ENCODE peak calls at places on chromosomes 3 and 15, in five cellular contexts. S is astrocyte, K is breast epithelium, N is body of pancreas, X is psoas muscle. C is an unnamed sample.

GRCh38 chr3:197597335-197597734 is 41.6 kb upstream of the BDH1 start:
- DNase-seq in K (no peak), X (no peak), S (no peak), N (no peak), C (no peak)

GRCh38 chr3:23826382-23827061 is 20.8 kb downstream of the UBE2E1 start:
- DNase-seq in N (peak), K (no peak), S (peak), X (no peak), C (no peak)

GRCh38 chr15:96468036-96468435 is 137.5 kb downstream of the NR2F2 start:
- DNase-seq in S (no peak), N (no peak), K (no peak), X (no peak), C (no peak)

GRCh38 chr3:187811580-187812250 is 66.4 kb upstream of the BCL6 start:
- DNase-seq in X (no peak), S (peak), N (no peak), K (no peak), C (peak)

GRCh38 chr3:190384241-190384863 is 3.6 kb upstream of the CLDN16 start:
- DNase-seq in N (peak), X (no peak), S (peak), K (no peak), C (peak)

GRCh38 chr3:150743508-150743907 is 19.5 kb downstream of the SIAH2 start:
- DNase-seq in X (no peak), N (no peak), K (no peak), S (peak), C (peak)

GRCh38 chr3:112512320-112512719 is 13.0 kb upstream of the BTLA start:
- DNase-seq in N (no peak), X (no peak), K (no peak), S (no peak), C (no peak)

GRCh38 chr3:126180477-126181397 is at the start of gene ALDH1L1:
- DNase-seq in X (peak), N (peak), S (peak), K (no peak), C (no peak)

GRCh38 chr3:172673210-172673679 is 37.6 kb downstream of the NCEH1 start:
- DNase-seq in N (peak), X (peak), K (no peak), S (peak), C (peak)

DNA sequence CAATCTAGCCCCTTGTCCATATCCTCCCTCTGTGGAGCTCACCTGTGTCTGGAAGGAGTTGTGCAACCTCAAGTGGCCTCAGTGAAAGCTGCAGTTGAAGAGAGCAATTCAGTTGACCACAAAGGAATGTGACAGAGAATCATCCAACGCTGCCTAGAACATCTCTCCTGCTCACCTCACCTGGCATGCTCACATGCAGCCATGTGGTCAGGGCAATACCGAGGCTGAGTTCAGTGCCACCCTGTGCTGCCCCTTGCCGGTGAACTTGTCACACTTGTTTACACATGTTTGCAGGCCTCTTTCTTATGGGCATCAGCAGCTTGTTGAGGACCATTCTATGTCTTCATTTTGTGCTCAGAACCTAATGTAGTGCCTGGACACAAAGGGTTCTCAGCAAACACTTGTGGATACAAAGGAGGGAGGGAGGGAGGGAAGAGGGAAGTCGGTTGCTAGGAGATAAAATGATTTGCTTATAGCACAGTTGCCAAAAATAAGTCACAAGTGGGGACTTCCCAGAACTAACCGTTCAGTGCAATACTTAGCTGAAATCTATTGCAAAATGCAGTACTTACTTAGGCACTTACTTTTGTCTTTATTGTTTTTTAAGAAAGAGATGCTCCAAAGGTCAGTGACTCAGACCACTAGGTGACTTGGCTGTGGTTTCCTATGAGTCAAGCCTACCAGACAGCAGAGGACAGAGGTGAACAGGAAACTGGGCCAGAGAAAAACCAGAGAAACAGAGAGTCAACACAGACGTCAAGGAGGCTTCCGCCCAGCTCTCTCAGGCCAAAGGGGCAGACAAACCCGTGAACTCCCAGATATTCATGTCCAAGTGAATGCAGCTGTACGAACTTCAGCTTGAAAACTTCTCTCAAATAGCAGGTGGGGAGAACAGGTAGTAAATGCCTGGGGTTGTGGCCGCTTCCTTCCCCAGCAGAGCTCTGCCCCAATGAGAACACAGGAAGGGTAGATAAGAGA is 227.8 kb upstream of the CTNNB1 start:
- DNase-seq in N (peak), X (peak), K (no peak), S (peak), C (peak)
- TF ChIP-seq CTCF in N (no peak), X (no peak), K (peak), S (no peak), C (no peak)

GRCh38 chr15:52337198-52337853 is 41.7 kb upstream of the MYO5C start:
- DNase-seq in S (peak), K (no peak), X (no peak), N (no peak), C (peak)

GRCh38 chr15:52334491-52335160 is 39.0 kb upstream of the MYO5C start:
- DNase-seq in N (no peak), K (no peak), X (no peak), S (no peak), C (peak)

GRCh38 chr15:52338891-52339290 is 43.3 kb upstream of the MYO5C start:
- DNase-seq in K (no peak), X (no peak), S (no peak), N (no peak), C (no peak)

GRCh38 chr15:52337961-52338535 is 42.4 kb upstream of the MYO5C start:
- DNase-seq in K (no peak), N (no peak), S (no peak), X (no peak), C (no peak)

DNA sequence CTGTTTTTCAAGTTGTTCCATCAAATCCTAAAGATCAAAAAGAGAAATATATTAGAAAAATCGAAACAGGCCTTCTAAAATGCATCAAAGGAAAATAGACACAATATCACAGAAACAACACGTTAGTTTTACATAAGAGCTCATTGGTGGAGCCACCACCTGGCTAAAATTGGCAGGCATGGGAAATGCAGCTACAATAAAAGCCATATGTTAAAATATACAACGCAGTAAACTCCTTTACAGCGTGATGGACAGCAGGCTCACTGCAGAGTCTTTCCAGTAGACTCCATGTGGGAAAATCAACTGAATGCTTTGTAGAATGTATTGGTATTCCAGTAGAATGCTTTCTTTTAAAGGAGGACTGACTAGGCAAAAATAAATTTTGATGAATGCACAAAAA is 40.9 kb upstream of the MYO5C start:
- DNase-seq in K (no peak), X (no peak), S (no peak), N (peak), C (no peak)
- TF ChIP-seq CTCF in K (no peak), X (no peak), S (no peak), N (peak), C (no peak)

DNA sequence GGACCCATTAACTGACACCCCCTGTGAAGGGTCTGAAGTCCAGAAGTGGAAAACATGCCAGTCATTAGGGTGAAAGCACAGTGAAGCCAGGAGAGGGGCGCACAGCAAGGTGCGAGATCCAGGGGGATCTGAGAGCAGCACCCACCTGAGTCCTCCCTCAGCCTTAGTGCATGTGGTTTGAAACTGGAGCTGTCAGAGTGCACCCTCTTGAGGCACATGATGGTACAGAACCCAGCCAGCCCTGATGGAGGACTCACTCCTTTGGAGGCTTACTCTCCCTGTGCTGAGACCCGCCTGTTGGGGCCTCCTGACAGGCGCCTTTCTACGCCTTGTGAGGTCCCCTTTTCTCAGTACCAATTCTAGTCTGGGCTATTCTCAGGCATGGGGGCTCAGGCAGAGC is 77.8 kb downstream of the IL20RB start:
- DNase-seq in N (no peak), S (no peak), K (no peak), X (no peak), C (no peak)
- TF ChIP-seq CTCF in N (no peak), S (peak), K (no peak), X (no peak), C (peak)

GRCh38 chr3:153631664-153632063 is 469.6 kb downstream of the RAP2B start:
- DNase-seq in N (no peak), K (no peak), X (no peak), S (no peak), C (no peak)

GRCh38 chr3:153624310-153625030 is 462.4 kb downstream of the RAP2B start:
- DNase-seq in X (no peak), N (no peak), K (no peak), S (no peak), C (no peak)

GRCh38 chr3:153625506-153625905 is 463.5 kb downstream of the RAP2B start:
- DNase-seq in S (no peak), K (no peak), X (no peak), N (no peak), C (no peak)

GRCh38 chr3:153626158-153626557 is 464.1 kb downstream of the RAP2B start:
- DNase-seq in N (no peak), S (no peak), X (no peak), K (no peak), C (no peak)

DNA sequence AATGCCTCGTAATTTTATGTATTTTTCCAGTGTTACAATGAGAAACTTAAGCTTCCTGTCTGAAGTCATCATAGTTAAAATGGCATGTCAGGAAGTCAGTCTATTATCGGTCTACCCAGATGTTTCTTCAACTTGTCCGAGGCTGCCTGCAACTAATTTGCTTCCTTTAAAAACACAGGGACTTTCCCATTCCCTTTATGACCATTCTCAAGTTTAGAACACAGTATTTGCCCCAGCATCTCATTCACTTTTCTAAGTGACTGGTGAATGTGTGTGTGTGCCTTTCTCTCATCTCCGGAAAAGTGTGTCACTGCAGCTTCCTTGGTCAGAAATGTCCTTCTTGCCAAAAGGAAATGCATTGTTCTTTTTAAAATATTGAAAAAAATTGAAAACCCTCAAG is 466.6 kb downstream of the RAP2B start:
- DNase-seq in X (no peak), K (no peak), N (no peak), S (no peak), C (no peak)
- TF ChIP-seq CTCF in X (no peak), K (no peak), N (no peak), S (no peak), C (no peak)

GRCh38 chr3:53258600-53259426 is 3.0 kb upstream of the TKT start:
- DNase-seq in K (no peak), X (no peak), N (no peak), S (no peak), C (no peak)
- TF ChIP-seq CTCF in K (no peak), X (no peak), N (no peak), S (no peak), C (no peak)

GRCh38 chr15:59741274-59741906 is 52.3 kb upstream of the BNIP2 start:
- DNase-seq in X (no peak), N (no peak), S (no peak), K (no peak), C (no peak)
- TF ChIP-seq CTCF in X (peak), N (no peak), S (no peak), K (no peak), C (peak)

GRCh38 chr15:36644156-36644896 is 64.9 kb downstream of the CDIN1 start:
- DNase-seq in N (peak), X (no peak), S (peak), K (no peak), C (no peak)

GRCh38 chr15:36643551-36643950 is 64.1 kb downstream of the CDIN1 start:
- DNase-seq in K (no peak), S (peak), N (no peak), X (no peak), C (peak)

GRCh38 chr15:36642311-36642710 is 62.9 kb downstream of the CDIN1 start:
- DNase-seq in K (no peak), S (no peak), N (no peak), X (no peak), C (no peak)

DNA sequence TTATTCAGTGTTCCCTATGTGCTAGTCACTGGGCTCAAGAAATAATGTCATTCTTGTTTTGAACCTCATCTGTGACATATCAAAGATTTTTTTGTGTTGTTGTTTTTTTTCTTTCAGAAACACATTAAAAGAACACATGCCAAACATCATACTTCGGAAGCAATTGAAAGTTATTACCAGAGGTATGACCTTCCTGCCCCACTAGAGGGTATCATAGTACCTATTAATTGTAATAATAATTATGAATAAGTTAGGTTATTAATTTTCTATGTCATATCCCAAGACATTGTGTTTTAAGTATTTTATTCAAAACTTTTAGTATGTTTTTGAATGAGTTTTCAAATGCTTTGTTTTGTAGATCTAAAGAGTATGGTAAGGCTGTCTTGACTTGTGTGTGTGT is 65.7 kb downstream of the CDIN1 start:
- DNase-seq in S (no peak), X (no peak), K (no peak), N (no peak), C (no peak)
- TF ChIP-seq CTCF in S (no peak), X (no peak), K (no peak), N (peak), C (peak)

GRCh38 chr3:128504957-128505730 is 12.1 kb upstream of the GATA2 start:
- DNase-seq in S (no peak), K (no peak), X (no peak), N (no peak), C (no peak)
- TF ChIP-seq CTCF in S (no peak), K (no peak), X (no peak), N (no peak), C (no peak)

GRCh38 chr15:67383903-67384302 is 129.3 kb downstream of the IQCH start:
- DNase-seq in N (no peak), K (no peak), S (no peak), X (no peak), C (no peak)
- TF ChIP-seq CTCF in N (no peak), K (no peak), S (peak), X (no peak), C (peak)

C was measured in HFFc6.